ENCODE peak calls at places on chromosomes 11 and 22, in ten cellular contexts. Q is activated T-cell treated with anti-CD3 and anti-CD28 coated beads, Interleukin-2, amount 50 U/mL, for 72 hours; K is IMR-90; W is astrocyte of the spinal cord; C is iris pigment epithelial cell; V is NCI-H1436; R is GF-D8; N is anterior cingulate cortex; O is LoVo; D is type B pancreatic cell. Y is an unnamed sample.

GRCh38 chr11:420054-420910 is 5.5 kb upstream of the SIGIRR start:
- DNase-seq in W (no peak), V (no peak), D (no peak), Q (no peak), C (no peak), K (no peak), O (no peak), R (no peak), N (no peak), Y (no peak)

GRCh38 chr22:46563381-46564083 is 26.1 kb upstream of the CELSR1 start:
- DNase-seq in C (peak), Q (peak), K (peak), W (peak), R (peak), N (no peak), V (peak), O (peak), D (no peak), Y (peak)

GRCh38 chr11:83068573-83068972 is 3.1 kb downstream of the RAB30 start:
- DNase-seq in Q (no peak), O (no peak), C (no peak), N (no peak), R (no peak), V (no peak), D (no peak), W (no peak), K (no peak), Y (no peak)

GRCh38 chr11:47523491-47524199 is 29.3 kb downstream of the CELF1 start:
- DNase-seq in V (no peak), N (peak), D (no peak), R (no peak), C (peak), O (peak), Q (peak), W (peak), K (peak), Y (peak)

GRCh38 chr11:20337526-20338154 is 25.9 kb upstream of the HTATIP2 start:
- DNase-seq in V (peak), Q (no peak), C (peak), R (no peak), O (no peak), W (peak), K (peak), D (no peak), N (peak), Y (no peak)

GRCh38 chr11:77799338-77799737 is 21.2 kb downstream of the RSF1 start:
- DNase-seq in R (peak), Q (no peak), D (no peak), O (no peak), V (no peak), N (no peak), W (no peak), C (no peak), K (no peak), Y (no peak)

GRCh38 chr11:133969072-133969471 is 12.3 kb upstream of the IGSF9B start:
- DNase-seq in O (no peak), C (no peak), D (no peak), Q (no peak), K (no peak), V (no peak), R (no peak), N (no peak), W (no peak), Y (no peak)

GRCh38 chr22:43203471-43203981 is 16.6 kb upstream of the TTLL12 start:
- DNase-seq in C (no peak), W (no peak), V (no peak), Q (no peak), O (no peak), D (no peak), R (no peak), N (no peak), K (no peak), Y (no peak)

GRCh38 chr11:114678125-114679036 is at the start of gene NXPE2:
- DNase-seq in D (no peak), R (no peak), K (peak), O (peak), V (no peak), C (peak), W (peak), Q (no peak), N (no peak), Y (no peak)

GRCh38 chr22:45886502-45886901 is 90.5 kb downstream of the WNT7B start:
- DNase-seq in V (no peak), Q (no peak), W (no peak), O (no peak), R (no peak), K (no peak), N (no peak), C (no peak), D (no peak), Y (no peak)

GRCh38 chr11:75667268-75667830 is 1.5 kb downstream of the MAP6 start:
- DNase-seq in D (no peak), Q (peak), O (no peak), W (no peak), V (peak), C (no peak), N (no peak), R (no peak), K (no peak), Y (no peak)

GRCh38 chr11:95568236-95568635 is 221.3 kb downstream of the FAM76B start:
- DNase-seq in D (no peak), C (no peak), W (no peak), R (no peak), O (no peak), N (no peak), V (no peak), K (no peak), Q (no peak), Y (no peak)

GRCh38 chr11:8235925-8236324 is 27.8 kb downstream of the LMO1 start:
- DNase-seq in V (no peak), W (no peak), N (no peak), R (no peak), Q (no peak), D (no peak), O (no peak), K (no peak), C (no peak), Y (no peak)

GRCh38 chr11:24697722-24698121 is 200.9 kb downstream of the LUZP2 start:
- DNase-seq in C (peak), Q (no peak), K (peak), N (no peak), W (peak), O (no peak), R (no peak), D (no peak), V (no peak), Y (no peak)

GRCh38 chr22:28030442-28030841 is 111.4 kb upstream of the PITPNB start:
- DNase-seq in O (no peak), C (no peak), W (no peak), R (no peak), V (no peak), K (peak), N (no peak), D (no peak), Q (no peak), Y (no peak)

GRCh38 chr11:106670069-106670468 is 348.2 kb downstream of the GUCY1A2 start:
- DNase-seq in V (no peak), O (no peak), K (peak), R (no peak), N (no peak), W (peak), C (peak), Q (no peak), D (no peak), Y (no peak)

GRCh38 chr11:16776716-16777115 is 38.3 kb downstream of the C11orf58 start:
- DNase-seq in Q (no peak), V (no peak), W (peak), D (peak), R (no peak), C (peak), K (peak), N (no peak), O (no peak), Y (no peak)

GRCh38 chr11:5507586-5508305 is 2.0 kb downstream of the UBQLN3 start:
- DNase-seq in V (no peak), Q (no peak), K (no peak), C (no peak), R (no peak), D (no peak), O (no peak), W (no peak), N (no peak), Y (no peak)

GRCh38 chr11:102620858-102621561 is 4.1 kb downstream of the MMP20 start:
- DNase-seq in O (no peak), R (no peak), N (no peak), W (peak), D (no peak), V (no peak), Q (no peak), C (no peak), K (peak), Y (no peak)

GRCh38 chr11:2825886-2826678 is 59.5 kb downstream of the CDKN1C start:
- DNase-seq in N (peak), W (peak), C (peak), Q (no peak), R (peak), V (no peak), K (peak), O (no peak), D (no peak), Y (peak)

GRCh38 chr11:57800444-57801184 is 39.0 kb downstream of the CTNND1 start:
- DNase-seq in W (peak), V (peak), D (no peak), N (no peak), R (peak), K (peak), Q (peak), C (peak), O (peak), Y (no peak)

GRCh38 chr11:11157201-11157600 is 195.8 kb downstream of the CSNK2A3 start:
- DNase-seq in Q (peak), K (peak), V (peak), W (peak), N (no peak), C (peak), O (no peak), D (no peak), R (no peak), Y (no peak)

GRCh38 chr11:120431633-120432032 is 79.9 kb upstream of the GRIK4 start:
- DNase-seq in W (no peak), R (no peak), K (peak), D (no peak), Q (peak), C (peak), V (no peak), N (no peak), O (peak), Y (no peak)

GRCh38 chr11:9362393-9362863 is 22.0 kb upstream of the IPO7 start:
- DNase-seq in R (no peak), C (no peak), V (no peak), O (no peak), W (peak), K (no peak), D (no peak), N (no peak), Q (peak), Y (peak)

GRCh38 chr11:19666951-19667350 is 45.7 kb upstream of the NAV2 start:
- DNase-seq in R (no peak), V (no peak), K (no peak), W (no peak), N (peak), O (no peak), C (no peak), Q (no peak), D (no peak), Y (no peak)

GRCh38 chr11:117300301-117300700 is 9.2 kb downstream of the BACE1-AS start:
- DNase-seq in N (peak), K (peak), C (peak), V (no peak), O (no peak), D (no peak), Q (no peak), W (peak), R (no peak), Y (no peak)

GRCh38 chr22:41247703-41248102 is 7.0 kb upstream of the CHADL start:
- DNase-seq in R (no peak), C (no peak), K (no peak), D (no peak), N (peak), Q (no peak), O (no peak), W (no peak), V (no peak), Y (no peak)

GRCh38 chr11:110907629-110908028 is 195.4 kb upstream of the ARHGAP20 start:
- DNase-seq in Q (peak), K (peak), W (peak), O (peak), V (no peak), C (peak), R (peak), N (no peak), D (no peak), Y (no peak)

GRCh38 chr11:116837231-116838091 is at the start of gene APOA1:
- DNase-seq in V (no peak), N (no peak), Q (no peak), C (no peak), R (no peak), W (no peak), O (no peak), K (no peak), D (no peak), Y (no peak)

GRCh38 chr22:44758354-44758969 is 6.1 kb downstream of the ARHGAP8 start:
- DNase-seq in V (no peak), N (no peak), Q (no peak), R (no peak), D (no peak), W (peak), O (peak), C (peak), K (peak), Y (no peak)

GRCh38 chr11:9118277-9118676 is 26.9 kb upstream of the SCUBE2 start:
- DNase-seq in R (no peak), C (no peak), W (no peak), N (no peak), V (no peak), O (no peak), D (no peak), K (no peak), Q (no peak), Y (no peak)

GRCh38 chr22:37525073-37525745 is 6.0 kb upstream of the CARD10 start:
- DNase-seq in D (no peak), R (no peak), O (peak), W (peak), N (no peak), K (peak), V (no peak), C (peak), Q (peak), Y (no peak)

GRCh38 chr11:67136156-67136555 is 17.1 kb downstream of the KDM2A start:
- DNase-seq in Q (no peak), W (no peak), V (no peak), R (no peak), C (no peak), K (peak), N (no peak), O (no peak), D (no peak), Y (no peak)

Y was measured in lower leg skin.